ENCODE peak calls at places on chromosomes 16 and 17, in six cellular contexts. M is fibroblast of lung, P is NB4, S is BE2C, X is nephron progenitor cell, W is endothelial cell of umbilical vein. J is an unnamed sample.

GRCh38 chr17:50147841-50148225 is 2.6 kb downstream of the PPP1R9B start:
- DNase-seq in M (no peak), W (no peak), X (no peak), P (no peak), S (no peak), J (no peak)

GRCh38 chr17:42282478-42283080 is 5.7 kb upstream of the STAT5A start:
- DNase-seq in S (no peak), P (no peak), W (no peak), X (no peak), M (no peak), J (no peak)

GRCh38 chr17:45837603-45838002 is 7.1 kb upstream of the SPPL2C start:
- DNase-seq in W (no peak), X (no peak), P (no peak), S (no peak), M (no peak), J (no peak)

GRCh38 chr16:69397821-69398521 is 12.2 kb upstream of the TERF2 start:
- DNase-seq in M (peak), W (peak), X (peak), S (peak), P (peak), J (no peak)

GRCh38 chr16:85091522-85091910 is 20.8 kb downstream of the CIBAR2 start:
- DNase-seq in W (no peak), X (no peak), M (no peak), S (no peak), P (no peak), J (no peak)

GRCh38 chr16:74749291-74750055 is 25.1 kb downstream of the FA2H start:
- DNase-seq in S (no peak), M (no peak), W (no peak), P (no peak), X (no peak), J (no peak)

GRCh38 chr17:4163951-4164350 is 21.0 kb downstream of the CYB5D2 start:
- DNase-seq in S (no peak), P (peak), X (no peak), M (no peak), W (no peak), J (no peak)

GRCh38 chr17:78839762-78840529 is 668 bp downstream of the USP36 start:
- DNase-seq in W (peak), M (peak), S (peak), P (peak), X (no peak), J (peak)

GRCh38 chr17:16989230-16989952 is 17.5 kb upstream of the TNFRSF13B start:
- DNase-seq in W (no peak), M (no peak), P (peak), X (no peak), S (no peak), J (no peak)

GRCh38 chr17:30334421-30334820 is 564 bp upstream of the TMIGD1 start:
- DNase-seq in S (no peak), X (no peak), M (no peak), P (no peak), W (no peak), J (no peak)

GRCh38 chr16:30760160-30760559 is 1.7 kb downstream of the CFAP119 start:
- DNase-seq in W (no peak), X (no peak), S (no peak), P (peak), M (no peak), J (no peak)

GRCh38 chr16:19680972-19681371 is 37.1 kb downstream of the KNOP1 start:
- DNase-seq in M (no peak), W (no peak), X (no peak), S (no peak), P (no peak), J (no peak)

GRCh38 chr17:65109990-65110680 is 27.0 kb upstream of the RGS9 start:
- DNase-seq in X (no peak), S (no peak), P (no peak), M (peak), W (no peak), J (no peak)

GRCh38 chr16:88442811-88443576 is 10.1 kb upstream of the ZFPM1 start:
- DNase-seq in M (peak), P (peak), W (peak), S (peak), X (peak), J (peak)

GRCh38 chr17:46962374-46962790 is 16.7 kb downstream of the RPRML start:
- DNase-seq in X (no peak), S (no peak), W (peak), M (peak), P (no peak), J (no peak)

GRCh38 chr16:30930160-30930571 is 6.8 kb downstream of the FBXL19 start:
- DNase-seq in X (no peak), P (no peak), W (no peak), M (no peak), S (no peak), J (no peak)

GRCh38 chr16:50367777-50368409 is 895 bp downstream of the BRD7 start:
- DNase-seq in X (no peak), P (peak), M (no peak), W (peak), S (no peak), J (no peak)

GRCh38 chr17:30309591-30309990 is 17.8 kb upstream of the BLMH start:
- DNase-seq in P (no peak), S (no peak), M (peak), X (no peak), W (no peak), J (no peak)

GRCh38 chr17:40351185-40352043 is 13.1 kb downstream of the GJD3 start:
- DNase-seq in W (no peak), P (no peak), M (no peak), S (peak), X (peak), J (no peak)

GRCh38 chr16:12706628-12707027 is 97.1 kb downstream of the CPPED1 start:
- DNase-seq in P (no peak), M (no peak), X (no peak), S (no peak), W (no peak), J (no peak)

GRCh38 chr16:4330277-4330882 is 14.5 kb downstream of the GLIS2 start:
- DNase-seq in W (peak), S (peak), M (peak), P (peak), X (peak), J (peak)

GRCh38 chr16:70740919-70741778 is 55.3 kb upstream of the MTSS2 start:
- DNase-seq in P (peak), S (no peak), M (peak), X (no peak), W (peak), J (no peak)

GRCh38 chr16:13036600-13036999 is 135.2 kb downstream of the SHISA9 start:
- DNase-seq in X (peak), M (peak), W (peak), P (peak), S (no peak), J (peak)

GRCh38 chr16:48950184-48950583 is 331.5 kb downstream of the CBLN1 start:
- DNase-seq in S (no peak), W (no peak), P (no peak), X (no peak), M (peak), J (no peak)

GRCh38 chr16:69404275-69404805 is 18.5 kb upstream of the TERF2 start:
- DNase-seq in S (peak), X (peak), P (no peak), M (peak), W (peak), J (no peak)

GRCh38 chr16:1102921-1103648 is 7.0 kb upstream of the C1QTNF8 start:
- DNase-seq in W (peak), X (peak), M (no peak), P (peak), S (peak), J (peak)

GRCh38 chr16:65249768-65250167 is 127.9 kb upstream of the CDH11 start:
- DNase-seq in P (no peak), X (peak), M (peak), W (no peak), S (peak), J (no peak)

GRCh38 chr17:6483507-6483906 is 39.3 kb downstream of the PIMREG start:
- DNase-seq in S (no peak), W (no peak), M (no peak), P (no peak), X (no peak), J (no peak)

GRCh38 chr17:78133179-78133951 is 2.8 kb downstream of the TMC8 start:
- DNase-seq in M (no peak), P (no peak), X (no peak), W (no peak), S (peak), J (no peak)

GRCh38 chr17:76871668-76872067 is 3.5 kb downstream of the MGAT5B start:
- DNase-seq in M (peak), W (no peak), S (no peak), P (no peak), X (no peak), J (no peak)

DNA sequence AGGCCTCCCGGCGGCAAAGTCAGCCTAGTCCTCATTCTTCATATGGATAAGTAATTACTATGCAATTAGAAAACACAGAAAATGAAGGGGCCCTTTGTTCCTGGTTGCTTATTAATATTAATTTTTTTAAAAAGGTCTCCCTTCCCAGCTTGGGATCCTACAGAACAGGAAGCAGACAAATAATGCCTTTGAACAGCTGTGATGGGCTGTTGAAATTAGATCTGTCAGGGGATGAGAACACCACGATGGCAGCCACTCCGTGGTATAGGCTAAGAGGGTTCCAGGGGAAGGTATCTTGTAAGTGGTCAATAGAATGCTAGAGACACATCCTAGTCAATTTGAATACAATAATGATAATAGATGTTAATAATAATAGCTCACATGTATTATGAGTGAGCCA is 83.1 kb downstream of the CCDC182 start:
- DNase-seq in X (no peak), P (no peak), M (no peak), W (no peak), S (no peak), J (no peak)
- TF ChIP-seq CTCF in X (no peak), P (no peak), M (no peak), W (no peak), S (no peak), J (no peak)

DNA sequence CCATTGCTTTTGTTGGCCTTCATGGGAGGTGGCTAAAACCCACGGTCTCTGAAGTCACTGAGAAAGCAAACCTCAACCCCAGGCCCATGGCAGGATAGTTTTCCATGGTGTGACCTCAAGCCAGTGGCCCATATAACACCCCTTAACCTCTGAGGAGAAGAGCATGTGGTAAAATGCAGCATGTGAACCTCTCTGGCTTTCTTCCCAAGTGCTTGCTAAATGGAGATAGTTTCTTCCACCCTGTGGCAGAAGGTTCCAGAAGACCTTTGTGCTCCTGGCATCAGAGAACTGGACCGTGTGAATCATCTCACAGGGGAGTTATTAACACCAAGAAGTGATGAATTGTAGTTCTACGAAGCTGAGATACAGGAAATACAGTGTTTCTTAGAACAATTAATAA is 47.3 kb downstream of the MYOCD start:
- DNase-seq in P (no peak), X (no peak), M (no peak), W (no peak), S (no peak), J (no peak)
- TF ChIP-seq CTCF in P (no peak), X (no peak), M (no peak), W (no peak), S (no peak), J (no peak)

DNA sequence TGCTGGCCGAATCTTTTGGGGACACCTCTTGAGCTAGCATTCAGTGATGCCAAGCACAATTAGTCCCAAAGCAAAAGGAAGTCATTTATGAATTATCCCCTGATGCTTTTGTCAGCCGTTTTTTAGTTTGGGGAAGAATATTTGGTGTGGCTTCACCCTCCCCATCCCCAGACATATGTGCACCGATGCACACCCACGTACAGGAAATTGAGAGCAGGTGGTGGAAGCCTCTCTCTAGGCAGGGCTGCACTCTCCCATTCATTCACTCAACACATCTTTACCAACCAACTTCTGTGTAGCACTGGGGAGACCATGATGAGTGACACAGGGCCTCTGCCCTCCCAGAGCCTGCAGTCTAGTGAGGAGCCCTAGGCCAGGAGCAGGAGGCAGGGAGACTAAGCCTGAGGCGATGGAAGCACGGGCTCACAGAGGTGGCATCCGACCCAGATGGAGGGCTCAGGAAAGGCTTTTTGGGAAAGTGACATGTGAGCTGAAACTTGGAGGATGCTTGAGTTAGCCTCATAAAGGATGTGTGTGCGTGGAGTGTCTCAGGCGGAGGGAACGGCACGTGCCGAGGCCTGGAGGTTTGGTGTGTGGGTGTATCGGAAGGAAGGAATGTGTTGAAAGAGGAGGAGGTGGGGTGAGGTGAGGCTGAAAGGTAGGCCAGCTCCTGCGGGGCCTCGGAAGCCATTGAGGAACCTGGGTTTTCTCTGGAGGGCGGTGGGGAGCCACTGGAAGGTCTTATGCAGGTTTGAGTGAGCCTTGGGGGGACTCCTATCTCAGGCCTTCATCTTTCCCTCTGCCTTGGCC is 43.8 kb downstream of the PSME3IP1 start:
- DNase-seq in P (peak), X (no peak), M (peak), S (no peak), W (no peak), J (no peak)
- TF ChIP-seq CTCF in P (no peak), X (no peak), M (no peak), S (no peak), W (no peak), J (no peak)

GRCh38 chr17:82386256-82386831 is 14.8 kb downstream of the UTS2R start:
- DNase-seq in W (no peak), M (no peak), X (no peak), P (no peak), S (no peak), J (no peak)
- TF ChIP-seq CTCF in W (no peak), M (no peak), X (no peak), P (no peak), S (no peak), J (no peak)

DNA sequence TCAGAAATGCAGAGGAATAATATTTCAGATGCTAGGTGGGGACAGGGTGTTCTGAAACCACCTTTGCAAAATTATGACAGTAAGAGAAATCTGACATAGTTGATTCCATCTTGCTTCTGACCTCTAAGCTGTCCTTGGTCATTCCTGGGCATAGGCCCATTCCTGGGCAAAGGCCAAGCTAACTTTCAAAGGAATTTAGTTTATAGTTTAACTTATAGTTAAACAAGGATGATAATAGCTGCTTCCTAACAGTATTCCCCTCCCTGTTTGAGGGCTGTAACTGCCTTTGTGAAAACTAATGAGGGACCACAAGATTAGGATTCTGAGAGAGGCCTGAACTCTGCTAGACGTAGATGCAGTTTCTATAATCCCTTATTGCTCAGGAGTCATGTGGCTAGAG is 80.1 kb upstream of the ASIC2 start:
- DNase-seq in W (no peak), P (no peak), M (no peak), X (no peak), S (no peak), J (no peak)
- TF ChIP-seq CTCF in W (no peak), P (no peak), M (no peak), X (no peak), S (no peak), J (no peak)

J was measured in progenitor cell of endocrine pancreas.